ENCODE peak calls at places on chromosome 13, in nine cellular contexts. K is neural progenitor cell; Z is CD8-positive, alpha-beta T cell; R is BE2C; I is lower leg skin; V is thoracic aorta; G is aorta; T is K562; F is left lung. L is an unnamed sample.
A peak's percentile ranks its signal among the peaks of the same experiment; 100 is the strongest.

GRCh38 chr13:50676602-50677001 is 166.9 kb downstream of the DLEU7 start:
- DNase-seq in I (no peak), K (no peak), Z (no peak), G (no peak), R (no peak), F (no peak), T (peak; percentile 7), V (no peak), L (no peak)

GRCh38 chr13:97384366-97384765 is 49.6 kb upstream of the RAP2A start:
- DNase-seq in R (no peak), F (no peak), V (no peak), Z (no peak), T (no peak), G (no peak), I (no peak), K (no peak), L (no peak)

GRCh38 chr13:46731535-46731934 is 65.4 kb downstream of the ESD start:
- DNase-seq in V (no peak), Z (no peak), F (no peak), I (no peak), T (no peak), R (no peak), G (no peak), K (no peak), L (no peak)

GRCh38 chr13:90839061-90839460 is 508.4 kb upstream of the MIR17HG start:
- DNase-seq in I (no peak), G (no peak), T (no peak), K (no peak), V (no peak), Z (no peak), R (no peak), F (no peak), L (no peak)

GRCh38 chr13:23851106-23851505 is 38.1 kb downstream of the MIPEP start:
- DNase-seq in K (no peak), Z (no peak), R (no peak), V (no peak), I (no peak), T (no peak), G (no peak), F (no peak), L (no peak)

GRCh38 chr13:91017031-91017668 is 330.3 kb upstream of the MIR17HG start:
- DNase-seq in T (peak; percentile 90), K (peak; percentile 66), G (no peak), I (no peak), V (no peak), F (no peak), Z (no peak), R (peak; percentile 69), L (peak; percentile 78)

GRCh38 chr13:110815471-110816204 is 99.2 kb downstream of the ANKRD10 start:
- DNase-seq in G (no peak), V (no peak), F (no peak), T (no peak), K (no peak), Z (no peak), R (no peak), I (no peak), L (no peak)

GRCh38 chr13:97588993-97589392 is 155.0 kb downstream of the RAP2A start:
- DNase-seq in F (no peak), V (no peak), T (no peak), G (no peak), R (no peak), I (no peak), K (no peak), Z (no peak), L (no peak)

GRCh38 chr13:42548731-42549554 is 25.0 kb upstream of the TNFSF11 start:
- DNase-seq in T (peak; percentile 5), Z (peak; percentile 2), F (no peak), G (no peak), K (no peak), R (no peak), V (no peak), I (peak; percentile 32), L (no peak)

GRCh38 chr13:98198683-98199082 is 21.6 kb upstream of the RNF113B start:
- DNase-seq in I (no peak), Z (no peak), K (no peak), R (no peak), V (no peak), F (no peak), G (no peak), T (no peak), L (no peak)

GRCh38 chr13:114116734-114117133 is 15.7 kb downstream of the RASA3 start:
- DNase-seq in R (no peak), K (no peak), F (peak; percentile 24), V (no peak), G (no peak), I (no peak), Z (no peak), T (no peak), L (no peak)

GRCh38 chr13:114118763-114119123 is 13.7 kb downstream of the RASA3 start:
- DNase-seq in V (no peak), G (peak; percentile 67), R (no peak), F (peak; percentile 14), I (no peak), Z (no peak), T (no peak), K (no peak), L (no peak)

GRCh38 chr13:114118086-114118762 is 14.2 kb downstream of the RASA3 start:
- DNase-seq in R (no peak), I (no peak), F (peak; percentile 43), T (no peak), V (no peak), Z (no peak), K (no peak), G (peak; percentile 48), L (no peak)

GRCh38 chr13:114120486-114121430 is 11.7 kb downstream of the RASA3 start:
- DNase-seq in I (no peak), T (no peak), R (peak; percentile 50), K (no peak), G (no peak), Z (no peak), V (no peak), F (peak; percentile 56), L (peak; percentile 51)

GRCh38 chr13:114119196-114119595 is 13.2 kb downstream of the RASA3 start:
- DNase-seq in I (no peak), F (peak; percentile 45), V (no peak), T (no peak), K (peak; percentile 77), G (no peak), R (no peak), Z (no peak), L (no peak)
- H3K4me3 ChIP-seq in I (no peak overlapping the region), F (no peak overlapping the region), V (peak overlapping the region; percentile 66), T (no peak overlapping the region), K (no peak overlapping the region), G (no peak overlapping the region), R (no peak overlapping the region), Z (peak overlapping the region; percentile 11), L (no peak overlapping the region)

GRCh38 chr13:48976677-48977625 is 1.2 kb downstream of the FNDC3A start:
- DNase-seq in I (peak; percentile 44), F (no peak), T (peak; percentile 19), K (no peak), V (no peak), G (no peak), R (no peak), Z (no peak), L (no peak)

GRCh38 chr13:48978942-48979601 is 3.4 kb downstream of the FNDC3A start:
- DNase-seq in R (no peak), G (no peak), F (no peak), I (no peak), K (no peak), T (peak; percentile 22), V (no peak), Z (no peak), L (no peak)

GRCh38 chr13:48979892-48980291 is 4.2 kb downstream of the FNDC3A start:
- DNase-seq in Z (no peak), T (no peak), R (no peak), F (no peak), G (no peak), V (no peak), I (no peak), K (no peak), L (no peak)

GRCh38 chr13:48975926-48976676 is 389 bp downstream of the FNDC3A start:
- DNase-seq in T (peak; percentile 85), I (peak; percentile 71), Z (peak; percentile 74), G (peak; percentile 94), R (peak; percentile 94), K (peak; percentile 90), F (peak; percentile 96), V (peak; percentile 40), L (peak; percentile 73)

GRCh38 chr13:48977973-48978372 is 2.3 kb downstream of the FNDC3A start:
- DNase-seq in F (no peak), G (no peak), Z (no peak), K (no peak), T (no peak), R (no peak), I (no peak), V (no peak), L (no peak)
- H3K4me3 ChIP-seq in F (peak overlapping the region; percentile 85), G (peak overlapping the region; percentile 75), Z (no peak overlapping the region), K (no peak overlapping the region), T (peak overlapping the region; percentile 32), R (peak overlapping the region; percentile 91), I (no peak overlapping the region), V (peak overlapping the region; percentile 98), L (no peak overlapping the region)

GRCh38 chr13:44368599-44369368 is 4.8 kb upstream of the SERP2 start:
- DNase-seq in G (no peak), I (no peak), R (no peak), F (no peak), T (peak; percentile 40), Z (no peak), V (no peak), K (no peak), L (no peak)

GRCh38 chr13:44373601-44374347 is at the start of gene SERP2:
- DNase-seq in R (peak; percentile 69), G (peak; percentile 76), T (no peak), V (no peak), Z (no peak), F (peak; percentile 80), K (peak; percentile 84), I (no peak), L (no peak)

GRCh38 chr13:44374348-44374712 is 706 bp downstream of the SERP2 start:
- DNase-seq in F (no peak), K (no peak), G (no peak), I (no peak), T (no peak), Z (no peak), V (no peak), R (no peak), L (no peak)

GRCh38 chr13:44371421-44371820 is 2.2 kb upstream of the SERP2 start:
- DNase-seq in R (no peak), K (no peak), I (no peak), F (no peak), G (no peak), T (no peak), Z (no peak), V (no peak), L (no peak)

DNA sequence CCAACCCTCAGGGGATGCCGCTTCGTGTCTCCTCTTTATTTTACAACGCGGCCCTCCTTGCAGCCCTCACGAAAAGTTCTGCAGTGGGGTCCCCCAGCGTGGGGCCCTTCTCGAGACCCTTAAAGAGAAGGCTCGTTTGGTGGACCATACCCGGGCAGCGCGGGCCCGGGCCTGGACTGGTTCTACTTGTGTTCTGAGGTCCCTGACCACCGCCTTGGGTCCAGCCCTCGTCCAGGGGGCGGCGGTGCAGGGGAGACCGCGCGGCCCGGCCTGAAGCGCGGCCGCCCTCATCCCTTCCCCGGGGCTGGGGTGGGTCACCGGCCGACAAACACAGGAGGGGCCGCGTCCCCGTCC is 400 bp upstream of the SERP2 start:
- DNase-seq in I (no peak), T (no peak), K (no peak), R (no peak), Z (no peak), V (no peak), G (no peak), F (no peak), L (no peak)
- H3K4me3 ChIP-seq in I (peak overlapping the region; percentile 28), T (no peak overlapping the region), K (peak overlapping the region; percentile 67), R (peak overlapping the region; percentile 68), Z (no peak overlapping the region), V (peak overlapping the region; percentile 84), G (peak overlapping the region; percentile 14), F (peak overlapping the region; percentile 45), L (no peak overlapping the region)

GRCh38 chr13:84870190-84870589 is 929.0 kb downstream of the SLITRK6 start:
- DNase-seq in R (peak; percentile 37), Z (no peak), G (no peak), T (no peak), K (no peak), V (no peak), I (no peak), F (no peak), L (no peak)
- H3K4me3 ChIP-seq in R (peak overlapping the region; percentile 19), Z (no peak overlapping the region), G (no peak overlapping the region), T (no peak overlapping the region), K (no peak overlapping the region), V (no peak overlapping the region), I (no peak overlapping the region), F (no peak overlapping the region), L (no peak overlapping the region)

L was measured in WERI-Rb-1.